ENCODE peak calls at places on chromosomes 4 and X, in nine cellular contexts. E, C, Z, H, K, G, J, X and I are unnamed samples.

GRCh38 chrX:107851215-107851614 is 25.5 kb downstream of the MID2 start:
- DNase-seq in J (no peak), C (no peak), H (peak; percentile 19), K (no peak), G (no peak), Z (no peak), X (peak; percentile 10), E (no peak), I (no peak)

GRCh38 chr4:26410385-26411293 is 79.6 kb downstream of the CCKAR start:
- DNase-seq in K (peak; percentile 72), C (no peak), H (peak; percentile 55), G (no peak), E (no peak), J (no peak), X (peak; percentile 79), Z (peak; percentile 63), I (peak; percentile 74)

GRCh38 chr4:15779336-15779735 is 1.2 kb downstream of the CD38 start:
- DNase-seq in K (peak; percentile 51), C (peak; percentile 61), X (peak; percentile 65), E (peak; percentile 70), G (peak; percentile 16), J (peak; percentile 56), Z (peak; percentile 53), H (peak; percentile 62), I (peak; percentile 63)

GRCh38 chr4:1031346-1031745 is 19.9 kb downstream of the FGFRL1 start:
- DNase-seq in K (no peak), E (no peak), G (no peak), J (no peak), C (no peak), H (no peak), X (no peak), Z (no peak), I (no peak)

GRCh38 chrX:130144509-130144908 is 21.1 kb downstream of the AIFM1 start:
- DNase-seq in X (peak; percentile 65), G (no peak), K (no peak), E (no peak), J (no peak), H (peak; percentile 45), Z (peak; percentile 78), C (no peak), I (peak; percentile 58)

GRCh38 chrX:11533211-11533651 is 132.5 kb downstream of the ARHGAP6 start:
- DNase-seq in J (no peak), H (peak; percentile 66), G (no peak), X (peak; percentile 91), Z (peak; percentile 89), E (no peak), K (peak; percentile 88), C (no peak), I (peak; percentile 88)

GRCh38 chr4:86461849-86462248 is 102.0 kb upstream of the MAPK10 start:
- DNase-seq in J (no peak), G (no peak), H (no peak), K (no peak), E (no peak), Z (no peak), C (no peak), X (no peak), I (no peak)

GRCh38 chrX:97843200-97843811 is 959.6 kb downstream of the RPA4 start:
- DNase-seq in G (no peak), J (no peak), C (no peak), Z (no peak), H (no peak), E (no peak), X (no peak), K (no peak), I (no peak)

GRCh38 chrX:103727115-103727514 is 16.4 kb downstream of the TMEM31 start:
- DNase-seq in X (no peak), Z (no peak), J (no peak), G (no peak), K (no peak), C (no peak), H (no peak), E (no peak), I (no peak)

GRCh38 chr4:69532125-69532524 is 36.4 kb upstream of the UGT2B4 start:
- DNase-seq in C (no peak), K (no peak), J (no peak), E (no peak), Z (no peak), H (no peak), X (no peak), G (no peak), I (no peak)

GRCh38 chr4:47483722-47484121 is 1.4 kb upstream of the ATP10D start:
- DNase-seq in E (no peak), H (peak; percentile 87), X (peak; percentile 38), G (no peak), J (no peak), Z (no peak), C (no peak), K (no peak), I (no peak)

GRCh38 chr4:102761902-102762301 is 1.1 kb upstream of the MANBA start:
- DNase-seq in G (no peak), J (no peak), H (no peak), X (no peak), C (no peak), Z (no peak), E (no peak), K (no peak), I (no peak)

GRCh38 chr4:635851-636627 is 10.7 kb downstream of the PDE6B start:
- DNase-seq in K (no peak), G (no peak), H (no peak), J (peak; percentile 38), X (no peak), Z (no peak), E (no peak), C (peak; percentile 37), I (no peak)

GRCh38 chrX:1646009-1646408 is 31.1 kb downstream of the ASMT start:
- DNase-seq in J (no peak), X (no peak), H (no peak), G (no peak), Z (no peak), K (no peak), C (no peak), E (no peak), I (no peak)
- TF ChIP-seq CTCF in J (no peak), X (no peak), H (no peak), G (no peak), Z (no peak), K (no peak), C (no peak), E (no peak), I (no peak)

GRCh38 chrX:40106677-40107290 is 9.0 kb upstream of the BCOR start:
- DNase-seq in C (no peak), K (no peak), J (no peak), G (no peak), Z (no peak), H (no peak), E (no peak), X (no peak), I (no peak)

GRCh38 chrX:40108959-40109287 is 11.2 kb upstream of the BCOR start:
- DNase-seq in C (peak; percentile 79), X (peak; percentile 79), E (peak; percentile 89), K (peak; percentile 80), G (peak; percentile 82), Z (peak; percentile 76), H (peak; percentile 83), J (no peak), I (peak; percentile 75)

GRCh38 chrX:40105791-40106676 is 8.3 kb upstream of the BCOR start:
- DNase-seq in Z (no peak), J (no peak), E (peak; percentile 88), X (no peak), C (peak; percentile 82), H (peak; percentile 62), G (peak; percentile 76), K (no peak), I (no peak)

GRCh38 chrX:40108084-40108958 is 10.6 kb upstream of the BCOR start:
- DNase-seq in K (peak; percentile 62), G (peak; percentile 75), C (peak; percentile 54), J (no peak), H (no peak), E (peak; percentile 76), Z (no peak), X (peak; percentile 65), I (peak; percentile 52)

DNA sequence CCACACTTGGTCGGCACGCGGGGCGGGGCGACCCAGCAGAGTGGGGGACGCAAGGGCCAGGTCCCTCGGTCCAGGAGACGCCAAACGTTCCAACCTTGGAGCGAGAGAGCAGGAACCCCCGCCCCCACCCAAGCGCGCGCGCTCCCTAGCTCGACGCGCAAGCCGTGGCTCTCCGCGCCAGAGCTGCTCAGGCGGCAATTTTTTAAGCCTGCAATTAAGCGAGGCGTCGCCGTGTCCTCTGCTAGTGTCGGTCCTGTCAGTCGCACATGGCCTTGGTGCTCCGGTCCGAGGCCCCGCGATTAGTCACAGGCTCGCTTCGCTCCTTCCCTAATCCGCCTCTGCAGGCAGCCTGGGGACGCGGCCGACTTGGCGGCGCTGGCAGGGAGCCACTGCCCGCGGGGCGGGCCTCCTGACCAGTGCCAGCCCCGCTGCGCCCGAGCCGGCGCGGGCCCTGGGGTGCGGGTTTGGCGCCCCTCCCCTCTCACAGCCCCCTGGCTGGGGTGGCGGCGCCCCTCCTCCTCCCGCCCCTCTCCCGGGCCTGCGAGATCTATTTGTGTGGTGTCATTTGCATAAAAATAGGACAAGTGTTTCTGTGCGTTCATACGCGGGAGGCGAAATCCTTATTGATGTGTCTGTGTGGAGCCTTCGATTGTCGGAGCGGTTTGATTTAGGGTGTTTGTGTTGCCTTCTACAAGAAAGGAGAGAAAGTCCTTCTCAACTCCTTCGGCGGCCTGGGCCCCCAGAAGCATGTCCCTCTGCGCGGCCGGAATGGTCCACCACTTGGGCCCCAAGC is 9.7 kb upstream of the BCOR start:
- DNase-seq in Z (no peak), H (no peak), X (no peak), J (no peak), E (peak; percentile 84), K (no peak), G (peak; percentile 70), C (peak; percentile 81), I (no peak)
- H3K4me3 ChIP-seq in Z (no peak overlapping the region), H (no peak overlapping the region), X (no peak overlapping the region), J (peak overlapping the region; percentile 67), E (peak overlapping the region; percentile 55), K (no peak overlapping the region), G (no peak overlapping the region), C (peak overlapping the region; percentile 61), I (no peak overlapping the region)

DNA sequence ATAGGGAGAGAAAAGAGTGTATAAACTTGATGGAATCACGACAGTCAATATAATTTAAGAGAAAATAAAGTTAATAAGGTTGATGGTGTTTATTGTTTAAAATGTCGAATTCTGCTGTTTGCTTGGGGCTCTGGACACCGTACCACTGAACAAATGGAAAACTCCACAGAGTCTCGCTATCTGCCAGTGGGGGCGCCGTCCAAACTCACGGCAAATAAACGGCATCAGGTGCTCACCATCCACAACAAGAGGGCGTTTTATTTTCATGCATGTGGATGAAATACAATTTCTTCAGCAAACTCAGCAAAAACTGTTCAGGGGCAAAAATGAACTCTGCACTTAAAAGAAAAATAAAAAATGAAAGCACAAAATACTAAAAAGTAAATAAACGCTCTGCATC is 46.6 kb upstream of the FAM47C start:
- DNase-seq in Z (no peak), H (no peak), C (no peak), X (no peak), J (no peak), E (no peak), G (no peak), K (no peak), I (no peak)
- TF ChIP-seq CTCF in Z (no peak), H (no peak), C (no peak), X (no peak), J (no peak), E (no peak), G (no peak), K (no peak), I (no peak)

GRCh38 chr4:150581206-150581605 is 745 bp upstream of the MAB21L2 start:
- DNase-seq in Z (no peak), X (no peak), G (no peak), K (no peak), H (no peak), E (no peak), J (no peak), C (no peak), I (no peak)
- H3K4me3 ChIP-seq in Z (peak overlapping the region; percentile 78), X (no peak overlapping the region), G (no peak overlapping the region), K (no peak overlapping the region), H (no peak overlapping the region), E (no peak overlapping the region), J (no peak overlapping the region), C (no peak overlapping the region), I (no peak overlapping the region)

GRCh38 chr4:121696140-121696640 is 590 bp downstream of the ANXA5 start:
- DNase-seq in X (peak; percentile 91), G (peak; percentile 70), J (peak; percentile 70), K (peak; percentile 71), C (peak; percentile 86), Z (peak; percentile 85), H (peak; percentile 69), E (peak; percentile 90), I (peak; percentile 86)
- TF ChIP-seq CTCF in X (peak; percentile 40), G (no peak), J (peak; percentile 18), K (peak; percentile 13), C (peak; percentile 20), Z (peak; percentile 16), H (no peak), E (peak; percentile 28), I (peak; percentile 8)